ENCODE peak calls at places on chromosomes 1 and 21, in ten cellular contexts. Y, R, W, A, Z, I, T, O, J and Q are unnamed samples.

GRCh38 chr1:42815938-42816599 is 853 bp upstream of the ERMAP start:
- DNase-seq in Y (no peak), R (no peak), W (no peak), A (no peak), Z (no peak), I (no peak), T (peak; percentile 15), O (no peak), J (no peak), Q (no peak)

GRCh38 chr1:26531651-26532131 is 2.1 kb downstream of the RPS6KA1 start:
- DNase-seq in Y (no peak), R (peak; percentile 82), W (no peak), A (no peak), Z (no peak), I (no peak), T (no peak), O (peak; percentile 84), J (no peak), Q (peak; percentile 66)

GRCh38 chr1:203695116-203695515 is 68.5 kb downstream of the ATP2B4 start:
- DNase-seq in Y (peak; percentile 96), R (no peak), W (no peak), A (peak; percentile 92), Z (no peak), I (peak; percentile 47), T (no peak), O (no peak), J (no peak), Q (no peak)

GRCh38 chr1:100773444-100773843 is 53.9 kb downstream of the VCAM1 start:
- DNase-seq in Y (no peak), R (no peak), W (no peak), A (no peak), Z (no peak), I (no peak), T (peak; percentile 53), O (no peak), J (no peak), Q (no peak)

GRCh38 chr1:8214501-8215173 is 103.3 kb upstream of the SLC45A1 start:
- DNase-seq in Y (no peak), R (no peak), W (no peak), A (no peak), Z (no peak), I (no peak), T (peak; percentile 51), O (no peak), J (no peak), Q (no peak)

GRCh38 chr1:167602840-167603239 is 27.2 kb upstream of the RCSD1 start:
- DNase-seq in Y (no peak), R (no peak), W (no peak), A (no peak), Z (peak; percentile 77), I (no peak), T (no peak), O (no peak), J (no peak), Q (no peak)

GRCh38 chr1:184110253-184111204 is 59.0 kb downstream of the TSEN15 start:
- DNase-seq in Y (no peak), R (no peak), W (no peak), A (no peak), Z (no peak), I (no peak), T (no peak), O (no peak), J (no peak), Q (no peak)

GRCh38 chr1:70764747-70765146 is 282.9 kb downstream of the PTGER3 start:
- DNase-seq in Y (no peak), R (no peak), W (no peak), A (no peak), Z (no peak), I (no peak), T (no peak), O (no peak), J (no peak), Q (no peak)

GRCh38 chr1:205072881-205073280 is 11.4 kb downstream of the TMEM81 start:
- DNase-seq in Y (no peak), R (no peak), W (no peak), A (no peak), Z (no peak), I (no peak), T (no peak), O (no peak), J (no peak), Q (no peak)

GRCh38 chr1:228650141-228650540 is 85.1 kb upstream of the RHOU start:
- DNase-seq in Y (no peak), R (peak; percentile 44), W (no peak), A (no peak), Z (peak; percentile 75), I (peak; percentile 23), T (no peak), O (peak; percentile 20), J (no peak), Q (no peak)

GRCh38 chr1:44442791-44443190 is 37.7 kb downstream of the RNF220 start:
- DNase-seq in Y (no peak), R (no peak), W (no peak), A (no peak), Z (no peak), I (no peak), T (peak; percentile 56), O (no peak), J (no peak), Q (no peak)

GRCh38 chr1:90831910-90832309 is 114.8 kb upstream of the BARHL2 start:
- DNase-seq in Y (no peak), R (no peak), W (no peak), A (no peak), Z (no peak), I (no peak), T (no peak), O (no peak), J (no peak), Q (no peak)

GRCh38 chr1:11707621-11708276 is 16.2 kb downstream of the DRAXIN start:
- DNase-seq in Y (no peak), R (peak; percentile 64), W (no peak), A (no peak), Z (no peak), I (peak; percentile 89), T (no peak), O (peak; percentile 77), J (peak; percentile 82), Q (peak; percentile 52)

GRCh38 chr1:81545734-81546133 is 255.0 kb upstream of the ADGRL2 start:
- DNase-seq in Y (no peak), R (no peak), W (no peak), A (no peak), Z (no peak), I (no peak), T (no peak), O (no peak), J (no peak), Q (no peak)

DNA sequence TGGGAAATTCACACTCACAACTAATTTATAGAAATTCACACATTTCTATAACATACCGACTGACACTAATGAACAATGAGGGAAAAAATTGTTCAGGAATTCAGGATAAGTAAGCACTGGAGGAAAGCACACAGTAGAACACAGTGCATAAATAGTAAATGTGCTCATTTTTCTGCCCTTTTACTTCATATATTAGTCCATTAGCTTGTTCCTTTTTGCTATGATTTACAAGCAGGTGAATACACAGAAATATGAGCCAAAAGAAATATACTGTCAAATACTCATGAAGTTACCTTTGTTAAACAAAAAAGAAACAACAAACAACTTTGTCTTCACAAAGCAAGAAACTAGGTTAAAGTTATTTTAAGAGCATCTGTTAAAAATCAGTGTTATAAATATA is 11.3 kb downstream of the NRIP1 start:
- DNase-seq in Y (no peak), R (no peak), W (no peak), A (no peak), Z (no peak), I (no peak), T (no peak), O (no peak), J (no peak), Q (no peak)
- H3K27ac ChIP-seq in Y (no peak overlapping the region), R (no peak overlapping the region), W (no peak overlapping the region), A (no peak overlapping the region), Z (no peak overlapping the region), I (no peak overlapping the region), T (no peak overlapping the region), O (no peak overlapping the region), J (no peak overlapping the region), Q (no peak overlapping the region)

GRCh38 chr1:114154146-114154962 is 685 bp upstream of the SYT6 start:
- DNase-seq in Y (no peak), R (peak; percentile 45), W (no peak), A (no peak), Z (no peak), I (no peak), T (peak; percentile 37), O (peak; percentile 20), J (no peak), Q (no peak)
- H3K27me3 ChIP-seq in Y (peaks cover 88% of the 10 kb centered on the region), R (peaks cover 74% of the 10 kb centered on the region), W (peaks cover 69% of the 10 kb centered on the region), A (peaks cover 30% of the 10 kb centered on the region), Z (peaks cover 92% of the 10 kb centered on the region), I (peaks cover 55% of the 10 kb centered on the region), T (peaks cover 80% of the 10 kb centered on the region), O (no peaks in the 10 kb centered on the region), J (peaks cover 91% of the 10 kb centered on the region), Q (no peaks in the 10 kb centered on the region)

GRCh38 chr1:32307313-32307712 is 15.4 kb downstream of the HDAC1 start:
- DNase-seq in Y (no peak), R (no peak), W (no peak), A (no peak), Z (no peak), I (no peak), T (peak; percentile 27), O (no peak), J (no peak), Q (peak; percentile 55)

GRCh38 chr1:32309960-32310359 is 18.1 kb downstream of the HDAC1 start:
- DNase-seq in Y (no peak), R (no peak), W (no peak), A (no peak), Z (no peak), I (no peak), T (no peak), O (no peak), J (no peak), Q (no peak)

GRCh38 chr1:32316906-32317282 is 19.1 kb downstream of the MARCKSL1 start:
- DNase-seq in Y (no peak), R (no peak), W (no peak), A (no peak), Z (no peak), I (no peak), T (no peak), O (no peak), J (no peak), Q (no peak)

DNA sequence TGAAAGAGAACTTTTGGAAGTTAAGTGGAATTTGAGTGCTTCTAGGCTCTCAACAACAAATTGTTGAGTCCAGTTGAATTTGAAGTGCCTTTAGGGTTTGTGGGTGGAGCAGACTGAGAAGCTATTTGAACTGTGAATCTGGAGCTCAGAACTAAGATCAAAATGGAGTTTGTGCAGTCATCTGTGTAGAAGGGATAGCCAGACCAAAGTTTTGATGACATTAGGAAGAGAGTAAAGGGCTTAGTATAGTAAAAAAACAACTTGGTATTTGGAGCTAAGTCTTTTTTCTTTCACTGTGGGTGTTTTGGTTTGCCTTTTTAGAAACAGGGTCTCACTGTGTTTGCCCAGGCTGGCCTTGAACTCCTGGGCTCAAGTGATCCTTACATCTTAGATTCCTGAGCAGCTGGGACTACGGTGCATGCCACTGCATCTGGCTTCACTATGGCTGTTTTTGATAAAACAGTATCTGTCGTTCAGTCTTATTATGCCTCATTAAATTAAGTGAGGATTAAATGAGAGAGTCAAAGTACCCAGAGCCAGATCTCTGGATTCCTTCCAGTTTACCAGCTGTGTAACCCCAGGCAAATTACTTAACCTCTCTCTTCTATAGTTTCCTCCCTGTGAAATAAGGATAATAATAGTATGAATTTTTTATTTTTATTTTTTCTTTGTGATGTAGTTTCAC is 20.0 kb downstream of the HDAC1 start:
- DNase-seq in Y (no peak), R (no peak), W (no peak), A (no peak), Z (no peak), I (no peak), T (no peak), O (no peak), J (no peak), Q (no peak)
- H3K4me1 ChIP-seq in Y (no peaks in the 10 kb centered on the region), R (peaks cover 19% of the 10 kb centered on the region), W (peaks cover 8% of the 10 kb centered on the region), A (no peaks in the 10 kb centered on the region), Z (peaks cover 58% of the 10 kb centered on the region), I (no peaks in the 10 kb centered on the region), T (no peaks in the 10 kb centered on the region), O (peaks cover 26% of the 10 kb centered on the region), J (no peaks in the 10 kb centered on the region), Q (peaks cover 14% of the 10 kb centered on the region)

GRCh38 chr21:42405064-42406059 is 1.7 kb downstream of the UBASH3A start:
- DNase-seq in Y (no peak), R (no peak), W (no peak), A (no peak), Z (peak; percentile 43), I (no peak), T (no peak), O (no peak), J (no peak), Q (no peak)
- H3K27ac ChIP-seq in Y (no peak overlapping the region), R (no peak overlapping the region), W (no peak overlapping the region), A (no peak overlapping the region), Z (peak overlapping the region; percentile 67), I (no peak overlapping the region), T (no peak overlapping the region), O (no peak overlapping the region), J (no peak overlapping the region), Q (peak overlapping the region; percentile 50)